ENCODE peak calls at places on chromosomes 2 and 18, in four cellular contexts. R is psoas muscle, G is IMR-90, L is uterus. Y is an unnamed sample. For H3K9me3, the result is how much of the 10 kb centered on the place peaks cover.

GRCh38 chr18:4084501-4084900 is 370.6 kb downstream of the DLGAP1 start:
- DNase-seq in R (no peak), G (no peak), L (no peak), Y (no peak)

GRCh38 chr2:69154031-69154430 is 141.1 kb downstream of the ANTXR1 start:
- DNase-seq in R (no peak), G (peak), L (no peak), Y (no peak)

GRCh38 chr18:30177056-30177455 is 865.5 kb downstream of the DSC3 start:
- DNase-seq in R (no peak), G (no peak), L (no peak), Y (no peak)

GRCh38 chr2:56260415-56260814 is 76.6 kb downstream of the CCDC85A start:
- DNase-seq in R (no peak), G (no peak), L (no peak), Y (no peak)

GRCh38 chr2:158131919-158132566 is 30.4 kb downstream of the UPP2 start:
- DNase-seq in R (no peak), G (no peak), L (no peak), Y (no peak)

GRCh38 chr2:32289165-32290054 is 11.7 kb downstream of the YIPF4 start:
- DNase-seq in R (no peak), G (peak), L (no peak), Y (no peak)

GRCh38 chr2:173956454-173956853 is 8.7 kb downstream of the SP3 start:
- DNase-seq in R (no peak), G (no peak), L (no peak), Y (no peak)

GRCh38 chr18:74856967-74857366 is 259.3 kb downstream of the ZNF407 start:
- DNase-seq in R (no peak), G (no peak), L (no peak), Y (no peak)

GRCh38 chr2:73859721-73860586 is 31.2 kb downstream of the STAMBP start:
- DNase-seq in R (no peak), G (peak), L (no peak), Y (peak)

GRCh38 chr2:96949701-96950350 is 36.6 kb downstream of the FAM178B start:
- DNase-seq in R (peak), G (no peak), L (no peak), Y (no peak)

GRCh38 chr18:24271381-24272331 is 126.0 kb downstream of the OSBPL1A start:
- DNase-seq in R (peak), G (peak), L (peak), Y (peak)

GRCh38 chr2:239756392-239757153 is 268.6 kb downstream of the NDUFA10 start:
- DNase-seq in R (no peak), G (peak), L (no peak), Y (no peak)

GRCh38 chr18:28729321-28729720 is 552.4 kb upstream of the CDH2 start:
- DNase-seq in R (no peak), G (peak), L (no peak), Y (no peak)

GRCh38 chr2:203690110-203691047 is 16.1 kb upstream of the CD28 start:
- DNase-seq in R (no peak), G (peak), L (no peak), Y (no peak)

GRCh38 chr2:146982393-146982846 is 862.4 kb upstream of the ACVR2A start:
- DNase-seq in R (peak), G (peak), L (peak), Y (no peak)

GRCh38 chr2:162768646-162769045 is 69.9 kb downstream of the KCNH7 start:
- DNase-seq in R (no peak), G (no peak), L (no peak), Y (no peak)

GRCh38 chr2:189305291-189305943 is 125.9 kb upstream of the COL5A2 start:
- DNase-seq in R (no peak), G (peak), L (no peak), Y (no peak)

GRCh38 chr2:71988170-71988569 is 159.5 kb downstream of the CYP26B1 start:
- DNase-seq in R (no peak), G (no peak), L (no peak), Y (no peak)

GRCh38 chr2:97722227-97722626 is 8.9 kb downstream of the ZAP70 start:
- DNase-seq in R (peak), G (no peak), L (no peak), Y (no peak)

GRCh38 chr2:194105358-194105757 is 1551.7 kb upstream of the SLC39A10 start:
- DNase-seq in R (no peak), G (no peak), L (no peak), Y (no peak)

GRCh38 chr2:98769784-98770183 is 38.9 kb upstream of the MGAT4A start:
- DNase-seq in R (no peak), G (no peak), L (no peak), Y (no peak)

GRCh38 chr2:151111599-151112278 is 149.9 kb downstream of the RBM43 start:
- DNase-seq in R (no peak), G (peak), L (no peak), Y (no peak)

GRCh38 chr2:86203614-86204013 is 4.4 kb downstream of the MRPL35 start:
- DNase-seq in R (no peak), G (no peak), L (no peak), Y (no peak)

GRCh38 chr2:86202702-86203101 is 3.4 kb downstream of the MRPL35 start:
- DNase-seq in R (peak), G (no peak), L (no peak), Y (no peak)

GRCh38 chr2:86204458-86204857 is 5.2 kb downstream of the MRPL35 start:
- DNase-seq in R (no peak), G (no peak), L (no peak), Y (no peak)

GRCh38 chr2:86199834-86200177 is 549 bp downstream of the MRPL35 start:
- DNase-seq in R (no peak), G (no peak), L (no peak), Y (no peak)

GRCh38 chr2:86201951-86202692 is 2.9 kb downstream of the MRPL35 start:
- DNase-seq in R (no peak), G (no peak), L (no peak), Y (no peak)
- TF ChIP-seq CTCF in R (no peak), G (no peak), L (no peak), Y (no peak)

DNA sequence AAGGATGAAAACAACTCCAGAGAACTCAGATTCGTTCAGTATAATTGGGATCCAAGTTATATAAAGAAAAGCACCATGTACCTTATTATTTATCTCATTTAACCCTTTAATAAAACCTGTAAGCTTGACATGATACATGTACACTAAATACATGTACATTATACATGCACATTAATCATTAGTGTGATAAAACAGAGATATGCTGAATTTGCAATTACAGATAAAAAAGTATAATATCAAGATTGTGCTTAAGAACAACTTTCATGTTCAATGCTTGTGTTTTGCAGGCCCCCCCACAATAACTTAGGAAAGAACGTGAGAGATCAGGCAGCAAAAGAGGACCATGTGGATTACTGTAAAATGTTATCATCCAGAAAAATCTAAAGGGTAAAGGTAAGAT is 385.4 kb upstream of the GYPC start:
- DNase-seq in R (no peak), G (no peak), L (no peak), Y (no peak)
- H3K9me3 ChIP-seq in R (under half), G (under half), L (under half), Y (under half)

DNA sequence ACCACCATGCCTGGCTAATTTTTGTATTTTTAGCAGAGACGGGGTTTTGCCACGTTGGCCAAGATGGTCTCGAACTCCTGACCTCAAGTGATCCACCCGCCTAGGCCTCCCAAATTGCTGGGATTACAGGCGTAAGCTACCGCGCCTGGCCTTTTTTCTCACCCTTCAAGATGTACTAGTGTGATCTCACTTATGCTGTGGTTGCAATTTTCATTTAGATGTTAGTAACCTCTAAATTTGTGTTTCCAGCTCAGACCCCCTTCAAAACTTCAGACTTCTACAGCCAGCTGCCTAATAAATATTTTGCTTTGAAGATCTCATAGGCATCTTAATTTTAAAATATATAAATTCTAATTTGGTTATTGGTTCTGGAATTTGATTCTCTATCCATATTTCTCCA is 8.0 kb downstream of the SLC38A11 start:
- DNase-seq in R (no peak), G (no peak), L (no peak), Y (no peak)
- TF ChIP-seq CTCF in R (no peak), G (no peak), L (no peak), Y (no peak)

GRCh38 chr2:235697041-235697440 is 203.2 kb downstream of the AGAP1 start:
- DNase-seq in R (no peak), G (no peak), L (no peak), Y (no peak)
- H3K9me3 ChIP-seq in R (under half), G (under half), L (under half), Y (under half)

DNA sequence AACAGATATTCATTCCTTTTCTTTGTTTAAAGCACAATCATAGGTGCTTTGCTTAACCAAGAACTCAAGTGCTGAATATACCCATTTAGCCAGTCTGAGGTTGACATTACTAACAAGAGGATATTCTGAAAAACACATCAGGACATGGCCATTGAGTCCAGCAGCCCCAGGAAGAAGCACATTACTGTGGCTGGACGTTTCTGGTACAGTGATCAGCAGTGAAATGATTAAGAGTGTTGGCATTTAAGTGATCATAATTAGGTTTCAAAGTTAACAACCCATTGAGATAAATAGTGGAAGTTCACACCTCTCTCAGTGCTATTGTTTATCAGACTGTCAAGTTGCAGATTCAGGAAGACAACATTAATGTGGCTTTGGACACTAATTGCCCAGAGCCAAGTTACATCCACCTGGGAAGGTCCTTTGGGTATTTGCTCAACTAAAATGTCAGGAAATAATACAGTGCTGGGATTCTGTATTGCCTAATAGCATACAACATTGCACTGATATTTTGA is 139.5 kb upstream of the GAREM1 start:
- DNase-seq in R (no peak), G (no peak), L (no peak), Y (no peak)
- TF ChIP-seq CTCF in R (no peak), G (no peak), L (no peak), Y (no peak)

GRCh38 chr2:126599062-126599461 is 56.9 kb upstream of the GYPC start:
- DNase-seq in R (no peak), G (no peak), L (no peak), Y (no peak)

GRCh38 chr2:126600715-126601114 is 55.2 kb upstream of the GYPC start:
- DNase-seq in R (no peak), G (no peak), L (no peak), Y (no peak)
- H3K9me3 ChIP-seq in R (under half), G (under half), L (under half), Y (under half)

DNA sequence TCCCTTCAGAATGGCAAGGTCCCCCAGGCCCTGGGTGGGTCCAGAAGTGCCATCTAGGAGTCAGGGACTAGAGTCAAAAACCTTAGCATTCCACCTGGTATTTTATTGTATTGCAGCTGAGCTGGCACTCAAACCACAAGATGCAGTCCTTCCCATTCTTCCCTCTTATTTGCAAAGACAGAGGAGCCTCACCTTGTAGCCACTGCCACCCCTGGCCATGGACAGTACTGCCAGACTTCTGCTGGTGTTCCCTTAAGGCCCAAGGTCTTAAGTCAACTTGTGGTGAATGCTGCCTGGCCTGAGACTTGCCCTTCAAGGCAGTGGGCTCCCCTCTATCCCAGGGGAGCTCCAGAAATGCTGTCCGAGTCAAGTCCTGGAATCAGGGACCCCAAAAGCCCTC is 6.9 kb downstream of the UGT1A10 start:
- DNase-seq in R (no peak), G (no peak), L (no peak), Y (peak)
- TF ChIP-seq CTCF in R (no peak), G (peak), L (no peak), Y (peak)

GRCh38 chr2:366706-367105 is 78.8 kb upstream of the ALKAL2 start:
- DNase-seq in R (no peak), G (no peak), L (no peak), Y (no peak)
- H3K9me3 ChIP-seq in R (under half), G (under half), L (under half), Y (under half)